ENCODE peak calls at places on chromosomes 1 and 21, in seven cellular contexts. H, E, J, T, N, Y and U are unnamed samples.

GRCh38 chr1:39525366-39526165 is 34.1 kb downstream of the BMP8A start:
- DNase-seq in J (no peak), N (no peak), Y (no peak), E (no peak), H (no peak), T (no peak), U (peak)

GRCh38 chr1:149846042-149846441 is 53.3 kb upstream of the BOLA1 start:
- DNase-seq in T (no peak), H (no peak), Y (no peak), J (no peak), E (no peak), N (no peak), U (no peak)

GRCh38 chr1:240608707-240609106 is 3.2 kb downstream of the GREM2 start:
- DNase-seq in T (no peak), H (no peak), J (no peak), Y (peak), N (no peak), E (no peak), U (no peak)

GRCh38 chr1:55368698-55369097 is 153.5 kb upstream of the USP24 start:
- DNase-seq in H (no peak), J (no peak), Y (no peak), T (no peak), N (no peak), E (no peak), U (no peak)

GRCh38 chr1:25018110-25018470 is 88.0 kb upstream of the RUNX3 start:
- DNase-seq in N (no peak), T (no peak), E (peak), H (no peak), Y (no peak), J (no peak), U (no peak)

GRCh38 chr1:59199147-59199546 is 97.7 kb upstream of the FGGY start:
- DNase-seq in Y (no peak), E (no peak), T (no peak), H (no peak), J (no peak), N (no peak), U (no peak)

GRCh38 chr1:78279051-78279450 is 211.7 kb upstream of the PTGFR start:
- DNase-seq in N (no peak), Y (no peak), E (peak), T (peak), J (no peak), H (no peak), U (no peak)

GRCh38 chr1:213552045-213552444 is 435.7 kb upstream of the PROX1 start:
- DNase-seq in Y (no peak), H (no peak), E (no peak), N (no peak), T (no peak), J (no peak), U (no peak)

GRCh38 chr1:247332901-247333361 is 1.3 kb upstream of the ZNF496 start:
- DNase-seq in Y (no peak), E (peak), T (no peak), J (peak), N (peak), H (no peak), U (no peak)

GRCh38 chr1:18112611-18113010 is 5.0 kb downstream of the IGSF21 start:
- DNase-seq in N (no peak), E (no peak), Y (no peak), J (no peak), T (no peak), H (no peak), U (no peak)

GRCh38 chr1:15436881-15437449 is 1.3 kb upstream of the CTRC start:
- DNase-seq in T (no peak), H (no peak), J (no peak), E (no peak), N (no peak), Y (no peak), U (no peak)

GRCh38 chr1:7224644-7225043 is 439.4 kb downstream of the CAMTA1 start:
- DNase-seq in N (no peak), E (no peak), T (no peak), J (no peak), H (no peak), Y (peak), U (no peak)

GRCh38 chr1:198123146-198123545 is 33.7 kb upstream of the NEK7 start:
- DNase-seq in Y (no peak), T (peak), E (peak), N (no peak), H (no peak), J (no peak), U (no peak)

GRCh38 chr1:15134285-15134684 is 19.3 kb upstream of the TMEM51 start:
- DNase-seq in N (no peak), T (no peak), J (no peak), E (no peak), Y (no peak), H (no peak), U (no peak)

GRCh38 chr1:170074250-170075157 is at the start of gene KIFAP3:
- DNase-seq in N (peak), T (peak), E (peak), Y (peak), H (peak), J (peak), U (peak)

GRCh38 chr1:230140221-230141001 is 73.4 kb downstream of the GALNT2 start:
- DNase-seq in H (no peak), T (peak), N (no peak), E (peak), J (peak), Y (no peak), U (no peak)

GRCh38 chr1:186798960-186799688 is 29.6 kb upstream of the PLA2G4A start:
- DNase-seq in N (no peak), Y (no peak), E (no peak), T (no peak), H (no peak), J (no peak), U (no peak)

GRCh38 chr1:21919520-21919919 is 17.6 kb downstream of the HSPG2 start:
- DNase-seq in H (no peak), Y (no peak), J (no peak), N (no peak), E (peak), T (peak), U (no peak)

GRCh38 chr1:156154317-156154749 is 948 bp downstream of the SEMA4A start:
- DNase-seq in E (no peak), J (no peak), N (no peak), H (no peak), T (no peak), Y (no peak), U (no peak)

GRCh38 chr1:68175621-68176398 is 56.5 kb downstream of the WLS start:
- DNase-seq in J (peak), Y (no peak), T (peak), N (no peak), H (no peak), E (peak), U (no peak)

GRCh38 chr1:48048064-48048463 is 50.9 kb upstream of the TRABD2B start:
- DNase-seq in Y (no peak), J (no peak), H (no peak), E (peak), N (no peak), T (peak), U (no peak)

GRCh38 chr1:243490748-243491686 is 235.2 kb downstream of the SDCCAG8 start:
- DNase-seq in E (peak), N (no peak), J (peak), H (no peak), Y (peak), T (peak), U (no peak)

GRCh38 chr1:111938536-111938935 is 50.9 kb downstream of the KCND3 start:
- DNase-seq in J (no peak), H (no peak), Y (no peak), E (no peak), N (no peak), T (no peak), U (no peak)

GRCh38 chr1:116737855-116738318 is 16.3 kb upstream of the CD2 start:
- DNase-seq in T (no peak), Y (no peak), H (no peak), E (no peak), J (no peak), N (no peak), U (no peak)

GRCh38 chr1:207277241-207277640 is 44.2 kb upstream of the CD55 start:
- DNase-seq in E (no peak), T (no peak), Y (no peak), J (no peak), N (no peak), H (no peak), U (no peak)

GRCh38 chr1:11187458-11187857 is 1.7 kb upstream of the ANGPTL7 start:
- DNase-seq in H (no peak), E (no peak), J (no peak), N (no peak), T (no peak), Y (no peak), U (no peak)

GRCh38 chr1:9013824-9014223 is 12.4 kb downstream of the SLC2A7 start:
- DNase-seq in T (no peak), N (no peak), Y (no peak), E (no peak), J (no peak), H (no peak), U (no peak)

GRCh38 chr1:223341111-223341510 is 22.9 kb downstream of the SUSD4 start:
- DNase-seq in H (no peak), T (peak), N (no peak), E (peak), J (no peak), Y (no peak), U (no peak)

GRCh38 chr1:62746086-62746808 is 37.7 kb upstream of the ATG4C start:
- DNase-seq in N (no peak), T (peak), J (no peak), H (no peak), E (peak), Y (no peak), U (no peak)

GRCh38 chr1:96059736-96060135 is 661.8 kb upstream of the PTBP2 start:
- DNase-seq in J (no peak), E (no peak), H (no peak), Y (no peak), T (no peak), N (no peak), U (no peak)

GRCh38 chr1:168252204-168252733 is 26.5 kb downstream of the SFT2D2 start:
- DNase-seq in H (no peak), T (no peak), J (no peak), Y (no peak), N (no peak), E (no peak), U (no peak)

GRCh38 chr1:42429623-42430022 is 26.2 kb downstream of the ZMYND12 start:
- DNase-seq in E (peak), J (no peak), N (no peak), H (no peak), T (no peak), Y (no peak), U (no peak)

GRCh38 chr21:36504067-36505058 is 24.4 kb upstream of the CLDN14 start:
- DNase-seq in T (peak), N (no peak), J (peak), H (peak), E (peak), Y (peak), U (peak)

GRCh38 chr21:32463367-32463766 is 50.9 kb downstream of the EVA1C start:
- DNase-seq in E (peak), T (peak), N (peak), H (no peak), Y (no peak), J (no peak), U (no peak)

GRCh38 chr1:244664353-244664752 is 11.4 kb downstream of the DESI2 start:
- DNase-seq in H (no peak), N (no peak), E (no peak), J (no peak), Y (no peak), T (no peak), U (no peak)

GRCh38 chr21:16330340-16331319 is 600.8 kb downstream of the USP25 start:
- DNase-seq in Y (peak), E (peak), J (peak), T (peak), N (no peak), H (no peak), U (no peak)

GRCh38 chr1:162823231-162823630 is 32.7 kb downstream of the HSD17B7 start:
- DNase-seq in H (no peak), N (no peak), E (no peak), Y (no peak), J (no peak), T (no peak), U (no peak)

GRCh38 chr1:245330951-245331350 is 176.2 kb downstream of the KIF26B start:
- DNase-seq in T (no peak), E (no peak), H (no peak), Y (peak), J (no peak), N (no peak), U (no peak)

GRCh38 chr21:36735724-36736310 is 36.9 kb downstream of the SIM2 start:
- DNase-seq in E (no peak), H (no peak), N (no peak), T (no peak), J (no peak), Y (no peak), U (no peak)